ENCODE peak calls at places on chromosomes 16 and 17, in four cellular contexts. One of them, this sample, is unnamed.
A peak's percentile ranks its signal among the peaks of the same experiment; 100 is the strongest.

GRCh38 chr17:36816214-36816613 is 121.1 kb upstream of the LHX1 start:
- DNase-seq in heart right ventricle: no peak
- DNase-seq in cardiac muscle cell: no peak
- DNase-seq in HL-60: no peak
- DNase-seq in this sample: no peak

GRCh38 chr17:47857551-47858410 is 6.8 kb upstream of the SP6 start:
- DNase-seq in HL-60: no peak
- DNase-seq in cardiac muscle cell: no peak
- DNase-seq in heart right ventricle: no peak
- DNase-seq in this sample: no peak

GRCh38 chr16:12119562-12119961 is 143.0 kb downstream of the SNX29 start:
- DNase-seq in heart right ventricle: peak; percentile 29
- DNase-seq in HL-60: no peak
- DNase-seq in cardiac muscle cell: no peak
- DNase-seq in this sample: no peak

GRCh38 chr16:73527191-73527590 is 479.3 kb upstream of the ZFHX3 start:
- DNase-seq in cardiac muscle cell: no peak
- DNase-seq in HL-60: no peak
- DNase-seq in heart right ventricle: no peak
- DNase-seq in this sample: no peak

GRCh38 chr17:67421869-67422273 is 44.8 kb downstream of the PITPNC1 start:
- DNase-seq in HL-60: peak; percentile 72
- DNase-seq in cardiac muscle cell: no peak
- DNase-seq in heart right ventricle: peak; percentile 21
- DNase-seq in this sample: no peak

GRCh38 chr16:15676506-15676905 is 26.5 kb downstream of the NDE1 start:
- DNase-seq in cardiac muscle cell: no peak
- DNase-seq in HL-60: no peak
- DNase-seq in heart right ventricle: no peak
- DNase-seq in this sample: no peak

GRCh38 chr17:77616243-77616731 is 342.2 kb upstream of the TNRC6C start:
- DNase-seq in heart right ventricle: no peak
- DNase-seq in cardiac muscle cell: no peak
- DNase-seq in HL-60: no peak
- DNase-seq in this sample: no peak

GRCh38 chr17:802481-802880 is 20.3 kb downstream of the MRM3 start:
- DNase-seq in HL-60: no peak
- DNase-seq in heart right ventricle: no peak
- DNase-seq in cardiac muscle cell: no peak
- DNase-seq in this sample: no peak

GRCh38 chr16:83268164-83268563 is 539.6 kb upstream of the HSBP1 start:
- DNase-seq in cardiac muscle cell: no peak
- DNase-seq in heart right ventricle: no peak
- DNase-seq in HL-60: no peak
- DNase-seq in this sample: no peak

GRCh38 chr17:9124554-9124935 is 103.2 kb downstream of the NTN1 start:
- DNase-seq in heart right ventricle: no peak
- DNase-seq in cardiac muscle cell: no peak
- DNase-seq in HL-60: no peak
- DNase-seq in this sample: no peak

GRCh38 chr16:28910046-28911031 is 14.7 kb downstream of the RABEP2 start:
- DNase-seq in HL-60: no peak
- DNase-seq in heart right ventricle: no peak
- DNase-seq in cardiac muscle cell: no peak
- DNase-seq in this sample: no peak

GRCh38 chr17:39669897-39670735 is 1.9 kb downstream of the PNMT start:
- DNase-seq in heart right ventricle: no peak
- DNase-seq in HL-60: no peak
- DNase-seq in cardiac muscle cell: no peak
- DNase-seq in this sample: no peak

GRCh38 chr17:57553991-57554825 is 190.9 kb downstream of the CCDC182 start:
- DNase-seq in heart right ventricle: no peak
- DNase-seq in cardiac muscle cell: peak; percentile 48
- DNase-seq in HL-60: no peak
- DNase-seq in this sample: peak; percentile 74

GRCh38 chr17:64115043-64115698 is 14.8 kb downstream of the ERN1 start:
- DNase-seq in HL-60: no peak
- DNase-seq in heart right ventricle: no peak
- DNase-seq in cardiac muscle cell: no peak
- DNase-seq in this sample: peak; percentile 63

GRCh38 chr16:20938426-20938825 is 37.9 kb downstream of the LYRM1 start:
- DNase-seq in HL-60: no peak
- DNase-seq in cardiac muscle cell: no peak
- DNase-seq in heart right ventricle: no peak
- DNase-seq in this sample: no peak

GRCh38 chr17:44829558-44830358 is at the start of gene GJC1:
- DNase-seq in heart right ventricle: peak; percentile 38
- DNase-seq in HL-60: no peak
- DNase-seq in cardiac muscle cell: peak; percentile 61
- DNase-seq in this sample: no peak

GRCh38 chr16:3317315-3317999 is 12.2 kb downstream of the ZNF75A start:
- DNase-seq in cardiac muscle cell: no peak
- DNase-seq in HL-60: no peak
- DNase-seq in heart right ventricle: no peak
- DNase-seq in this sample: no peak

GRCh38 chr17:58120195-58120822 is 27.9 kb upstream of the OR4D1 start:
- DNase-seq in cardiac muscle cell: peak; percentile 90
- DNase-seq in HL-60: peak; percentile 24
- DNase-seq in heart right ventricle: peak; percentile 53
- DNase-seq in this sample: no peak

GRCh38 chr17:5562172-5562571 is 22.1 kb downstream of the NLRP1 start:
- DNase-seq in heart right ventricle: no peak
- DNase-seq in cardiac muscle cell: no peak
- DNase-seq in HL-60: no peak
- DNase-seq in this sample: no peak

GRCh38 chr17:52024296-52024870 is 134.1 kb downstream of the CA10 start:
- DNase-seq in cardiac muscle cell: no peak
- DNase-seq in heart right ventricle: no peak
- DNase-seq in HL-60: no peak
- DNase-seq in this sample: no peak

GRCh38 chr16:1048442-1049112 is 24.0 kb upstream of the SSTR5 start:
- DNase-seq in heart right ventricle: peak; percentile 71
- DNase-seq in cardiac muscle cell: peak; percentile 83
- DNase-seq in HL-60: no peak
- DNase-seq in this sample: no peak

GRCh38 chr16:69564845-69565610 is 738 bp upstream of the NFAT5 start:
- DNase-seq in HL-60: no peak
- DNase-seq in cardiac muscle cell: no peak
- DNase-seq in heart right ventricle: no peak
- DNase-seq in this sample: no peak
- H3K27ac ChIP-seq in HL-60: peak overlapping the region; percentile 97
- H3K27ac ChIP-seq in cardiac muscle cell: peak overlapping the region; percentile 97
- H3K27ac ChIP-seq in heart right ventricle: peak overlapping the region; percentile 98
- H3K27ac ChIP-seq in this sample: peak overlapping the region; percentile 99

DNA sequence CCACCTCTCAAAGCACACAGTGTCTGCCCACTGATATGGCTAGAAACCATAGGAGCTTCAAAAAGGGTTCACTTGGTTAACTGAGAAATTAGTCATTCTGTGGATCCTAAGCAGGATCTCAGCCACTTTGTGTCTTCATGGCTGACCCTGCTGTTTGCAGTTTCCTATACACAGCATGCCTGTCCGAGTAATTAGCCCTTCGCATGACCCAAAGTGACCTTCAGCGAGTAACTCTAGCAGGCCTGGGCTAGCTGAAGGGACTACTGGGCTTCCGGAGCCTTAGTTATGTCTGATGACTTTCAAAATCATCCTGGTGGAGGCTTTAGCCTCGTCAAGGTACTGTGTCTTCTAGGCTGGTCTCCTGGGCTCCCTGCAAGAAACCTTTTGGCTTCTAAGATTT is 28.9 kb upstream of the FBXW10B start:
- DNase-seq in HL-60: no peak
- DNase-seq in heart right ventricle: no peak
- DNase-seq in cardiac muscle cell: no peak
- DNase-seq in this sample: no peak
- H3K4me3 ChIP-seq in HL-60: no peak overlapping the region
- H3K4me3 ChIP-seq in heart right ventricle: peak overlapping the region; percentile 65
- H3K4me3 ChIP-seq in cardiac muscle cell: no peak overlapping the region
- H3K4me3 ChIP-seq in this sample: no peak overlapping the region

GRCh38 chr16:10599626-10600025 is 19.2 kb upstream of the EMP2 start:
- DNase-seq in cardiac muscle cell: no peak
- DNase-seq in HL-60: no peak
- DNase-seq in heart right ventricle: no peak
- DNase-seq in this sample: no peak

GRCh38 chr16:10600792-10601443 is 20.5 kb upstream of the EMP2 start:
- DNase-seq in heart right ventricle: no peak
- DNase-seq in HL-60: no peak
- DNase-seq in cardiac muscle cell: no peak
- DNase-seq in this sample: no peak

GRCh38 chr16:10601444-10602401 is 21.3 kb upstream of the EMP2 start:
- DNase-seq in HL-60: no peak
- DNase-seq in cardiac muscle cell: peak; percentile 85
- DNase-seq in heart right ventricle: peak; percentile 56
- DNase-seq in this sample: no peak

GRCh38 chr16:10597184-10597583 is 16.8 kb upstream of the EMP2 start:
- DNase-seq in heart right ventricle: no peak
- DNase-seq in cardiac muscle cell: no peak
- DNase-seq in HL-60: no peak
- DNase-seq in this sample: no peak

GRCh38 chr16:10598157-10598556 is 17.8 kb upstream of the EMP2 start:
- DNase-seq in HL-60: no peak
- DNase-seq in heart right ventricle: peak; percentile 74
- DNase-seq in cardiac muscle cell: no peak
- DNase-seq in this sample: no peak
- TF ChIP-seq CTCF in HL-60: no peak
- TF ChIP-seq CTCF in heart right ventricle: no peak
- TF ChIP-seq CTCF in cardiac muscle cell: no peak
- TF ChIP-seq CTCF in this sample: no peak

GRCh38 chr17:3978421-3979275 is 14.4 kb upstream of the ATP2A3 start:
- DNase-seq in cardiac muscle cell: no peak
- DNase-seq in heart right ventricle: peak; percentile 67
- DNase-seq in HL-60: no peak
- DNase-seq in this sample: no peak

GRCh38 chr17:3981455-3981854 is 17.2 kb upstream of the ATP2A3 start:
- DNase-seq in heart right ventricle: no peak
- DNase-seq in cardiac muscle cell: no peak
- DNase-seq in HL-60: no peak
- DNase-seq in this sample: no peak

GRCh38 chr17:3980381-3980975 is 16.2 kb upstream of the ATP2A3 start:
- DNase-seq in HL-60: no peak
- DNase-seq in cardiac muscle cell: no peak
- DNase-seq in heart right ventricle: no peak
- DNase-seq in this sample: no peak

GRCh38 chr17:3977387-3977786 is 13.2 kb upstream of the ATP2A3 start:
- DNase-seq in cardiac muscle cell: no peak
- DNase-seq in HL-60: no peak
- DNase-seq in heart right ventricle: no peak
- DNase-seq in this sample: no peak

GRCh38 chr17:3979276-3979583 is 15.0 kb upstream of the ATP2A3 start:
- DNase-seq in heart right ventricle: no peak
- DNase-seq in cardiac muscle cell: no peak
- DNase-seq in HL-60: no peak
- DNase-seq in this sample: no peak
- H3K27ac ChIP-seq in heart right ventricle: no peak overlapping the region
- H3K27ac ChIP-seq in cardiac muscle cell: no peak overlapping the region
- H3K27ac ChIP-seq in HL-60: no peak overlapping the region
- H3K27ac ChIP-seq in this sample: no peak overlapping the region

This sample was measured in right atrium auricular region.